ENCODE peak calls at places on chromosomes 11 and 22, in four cellular contexts. One of them, this sample, is unnamed.
A peak's percentile ranks its signal among the peaks of the same experiment; 100 is the strongest.

GRCh38 chr11:116427903-116428637 is 344.7 kb downstream of the BUD13 start:
- DNase-seq in Peyer's patch: no peak
- DNase-seq in Panc1: no peak
- DNase-seq in A673: peak; percentile 15
- DNase-seq in this sample: no peak

GRCh38 chr11:2975594-2975993 is 16.5 kb downstream of the NAP1L4 start:
- DNase-seq in Peyer's patch: no peak
- DNase-seq in Panc1: no peak
- DNase-seq in A673: peak; percentile 42
- DNase-seq in this sample: peak; percentile 52

GRCh38 chr22:20173720-20174119 is 22.9 kb upstream of the CCDC188 start:
- DNase-seq in Peyer's patch: no peak
- DNase-seq in Panc1: no peak
- DNase-seq in A673: no peak
- DNase-seq in this sample: no peak

GRCh38 chr11:131841028-131841427 is 470.6 kb downstream of the NTM start:
- DNase-seq in Peyer's patch: no peak
- DNase-seq in Panc1: no peak
- DNase-seq in A673: no peak
- DNase-seq in this sample: no peak

GRCh38 chr11:2308713-2309112 is 6.9 kb downstream of the TSPAN32 start:
- DNase-seq in Peyer's patch: no peak
- DNase-seq in Panc1: no peak
- DNase-seq in A673: no peak
- DNase-seq in this sample: no peak

GRCh38 chr11:119793335-119793984 is 64.5 kb upstream of the NECTIN1 start:
- DNase-seq in Peyer's patch: no peak
- DNase-seq in Panc1: no peak
- DNase-seq in A673: no peak
- DNase-seq in this sample: no peak

GRCh38 chr11:131488208-131488607 is 117.8 kb downstream of the NTM start:
- DNase-seq in Peyer's patch: no peak
- DNase-seq in Panc1: no peak
- DNase-seq in A673: no peak
- DNase-seq in this sample: no peak

GRCh38 chr11:115257286-115258077 is 246.7 kb downstream of the CADM1 start:
- DNase-seq in Peyer's patch: no peak
- DNase-seq in Panc1: no peak
- DNase-seq in A673: no peak
- DNase-seq in this sample: no peak

GRCh38 chr11:79973701-79974626 is 533.1 kb upstream of the TENM4 start:
- DNase-seq in Peyer's patch: no peak
- DNase-seq in Panc1: no peak
- DNase-seq in A673: peak; percentile 7
- DNase-seq in this sample: no peak

GRCh38 chr11:43358308-43358669 is 431 bp upstream of the TTC17 start:
- DNase-seq in Peyer's patch: no peak
- DNase-seq in Panc1: no peak
- DNase-seq in A673: peak; percentile 32
- DNase-seq in this sample: no peak

GRCh38 chr11:75280770-75281468 is 40.3 kb downstream of the TPBGL start:
- DNase-seq in Peyer's patch: no peak
- DNase-seq in Panc1: no peak
- DNase-seq in A673: no peak
- DNase-seq in this sample: no peak

GRCh38 chr22:45879552-45879949 is 97.4 kb downstream of the WNT7B start:
- DNase-seq in Peyer's patch: no peak
- DNase-seq in Panc1: no peak
- DNase-seq in A673: no peak
- DNase-seq in this sample: no peak

GRCh38 chr22:44890416-44891292 is 119.2 kb downstream of the PHF21B start:
- DNase-seq in Peyer's patch: no peak
- DNase-seq in Panc1: no peak
- DNase-seq in A673: no peak
- DNase-seq in this sample: no peak

GRCh38 chr11:116234989-116235567 is 537.7 kb downstream of the BUD13 start:
- DNase-seq in Peyer's patch: no peak
- DNase-seq in Panc1: no peak
- DNase-seq in A673: no peak
- DNase-seq in this sample: no peak

GRCh38 chr11:117931971-117932370 is 2.8 kb upstream of the TMPRSS13 start:
- DNase-seq in Peyer's patch: no peak
- DNase-seq in Panc1: no peak
- DNase-seq in A673: no peak
- DNase-seq in this sample: no peak

GRCh38 chr11:96012086-96012824 is 88.3 kb upstream of the MTMR2 start:
- DNase-seq in Peyer's patch: peak; percentile 57
- DNase-seq in Panc1: peak; percentile 39
- DNase-seq in A673: peak; percentile 86
- DNase-seq in this sample: peak; percentile 62

GRCh38 chr22:39634530-39635399 is 64.2 kb downstream of the CACNA1I start:
- DNase-seq in Peyer's patch: no peak
- DNase-seq in Panc1: no peak
- DNase-seq in A673: peak; percentile 91
- DNase-seq in this sample: no peak

GRCh38 chr11:111162306-111162705 is 83.2 kb upstream of the POU2AF2 start:
- DNase-seq in Peyer's patch: no peak
- DNase-seq in Panc1: no peak
- DNase-seq in A673: peak; percentile 16
- DNase-seq in this sample: no peak

GRCh38 chr11:116580828-116581227 is 192.0 kb downstream of the BUD13 start:
- DNase-seq in Peyer's patch: no peak
- DNase-seq in Panc1: no peak
- DNase-seq in A673: peak; percentile 18
- DNase-seq in this sample: no peak

GRCh38 chr22:25728064-25728463 is 13.9 kb upstream of the MYO18B start:
- DNase-seq in Peyer's patch: no peak
- DNase-seq in Panc1: no peak
- DNase-seq in A673: no peak
- DNase-seq in this sample: no peak

GRCh38 chr22:48884292-48884691 is 943.4 kb downstream of the BRD1 start:
- DNase-seq in Peyer's patch: no peak
- DNase-seq in Panc1: no peak
- DNase-seq in A673: no peak
- DNase-seq in this sample: no peak

GRCh38 chr22:27029584-27030130 is 372.3 kb downstream of the MIAT start:
- DNase-seq in Peyer's patch: no peak
- DNase-seq in Panc1: no peak
- DNase-seq in A673: no peak
- DNase-seq in this sample: no peak

GRCh38 chr11:96714689-96715088 is 324.9 kb downstream of the JRKL start:
- DNase-seq in Peyer's patch: no peak
- DNase-seq in Panc1: no peak
- DNase-seq in A673: peak; percentile 41
- DNase-seq in this sample: no peak

GRCh38 chr11:93500759-93501158 is 42.4 kb downstream of the SMCO4 start:
- DNase-seq in Peyer's patch: no peak
- DNase-seq in Panc1: no peak
- DNase-seq in A673: no peak
- DNase-seq in this sample: no peak

GRCh38 chr11:115848080-115848479 is 343.9 kb upstream of the CADM1 start:
- DNase-seq in Peyer's patch: no peak
- DNase-seq in Panc1: no peak
- DNase-seq in A673: no peak
- DNase-seq in this sample: no peak

GRCh38 chr11:61353109-61354067 is 8.3 kb downstream of the CYB561A3 start:
- DNase-seq in Peyer's patch: peak; percentile 62
- DNase-seq in Panc1: no peak
- DNase-seq in A673: no peak
- DNase-seq in this sample: no peak

GRCh38 chr11:61350803-61351202 is 10.9 kb downstream of the CYB561A3 start:
- DNase-seq in Peyer's patch: no peak
- DNase-seq in Panc1: no peak
- DNase-seq in A673: no peak
- DNase-seq in this sample: no peak

GRCh38 chr11:61349916-61350315 is 11.8 kb downstream of the CYB561A3 start:
- DNase-seq in Peyer's patch: no peak
- DNase-seq in Panc1: no peak
- DNase-seq in A673: no peak
- DNase-seq in this sample: no peak

GRCh38 chr11:61350336-61350735 is 11.3 kb downstream of the CYB561A3 start:
- DNase-seq in Peyer's patch: no peak
- DNase-seq in Panc1: no peak
- DNase-seq in A673: no peak
- DNase-seq in this sample: no peak

GRCh38 chr11:61352038-61352437 is 9.6 kb downstream of the CYB561A3 start:
- DNase-seq in Peyer's patch: no peak
- DNase-seq in Panc1: no peak
- DNase-seq in A673: no peak
- DNase-seq in this sample: no peak
- H3K36me3 ChIP-seq in Peyer's patch: no peaks in the 10 kb centered on the region
- H3K36me3 ChIP-seq in Panc1: peaks cover 2% of the 10 kb centered on the region
- H3K36me3 ChIP-seq in A673: peaks cover 16% of the 10 kb centered on the region
- H3K36me3 ChIP-seq in this sample: peaks cover 34% of the 10 kb centered on the region

GRCh38 chr11:1012291-1012690 is 24.2 kb downstream of the MUC6 start:
- DNase-seq in Peyer's patch: no peak
- DNase-seq in Panc1: no peak
- DNase-seq in A673: no peak
- DNase-seq in this sample: no peak
- H3K36me3 ChIP-seq in Peyer's patch: no peaks in the 10 kb centered on the region
- H3K36me3 ChIP-seq in Panc1: peaks cover 6% of the 10 kb centered on the region
- H3K36me3 ChIP-seq in A673: peaks cover 13% of the 10 kb centered on the region
- H3K36me3 ChIP-seq in this sample: peaks cover 13% of the 10 kb centered on the region

DNA sequence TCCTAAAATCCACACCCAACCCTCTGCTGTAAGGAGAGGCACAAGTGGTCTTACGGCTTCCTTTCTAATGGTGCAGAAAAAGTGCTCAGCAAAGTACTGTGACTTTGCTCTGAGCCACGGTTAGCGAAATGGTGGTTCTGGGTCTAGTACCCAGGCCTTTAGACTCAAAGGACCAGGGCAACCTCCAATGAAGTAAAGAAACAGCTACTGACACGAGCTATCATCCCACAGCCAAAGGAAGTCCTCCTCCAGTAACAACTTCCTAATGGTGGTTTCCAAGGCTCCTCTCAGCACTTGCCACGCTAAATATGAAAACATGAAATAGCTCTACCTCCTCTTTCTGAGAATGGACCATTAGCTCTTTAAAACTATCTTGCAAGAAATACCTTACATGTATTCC is 122.5 kb downstream of the ETS1 start:
- DNase-seq in Peyer's patch: no peak
- DNase-seq in Panc1: no peak
- DNase-seq in A673: no peak
- DNase-seq in this sample: no peak
- H3K36me3 ChIP-seq in Peyer's patch: no peaks in the 10 kb centered on the region
- H3K36me3 ChIP-seq in Panc1: peaks cover 17% of the 10 kb centered on the region
- H3K36me3 ChIP-seq in A673: no peaks in the 10 kb centered on the region
- H3K36me3 ChIP-seq in this sample: peaks cover 94% of the 10 kb centered on the region

GRCh38 chr11:83172551-83172950 is 15.6 kb downstream of the PCF11 start:
- DNase-seq in Peyer's patch: no peak
- DNase-seq in Panc1: no peak
- DNase-seq in A673: no peak
- DNase-seq in this sample: no peak
- H3K36me3 ChIP-seq in Peyer's patch: no peaks in the 10 kb centered on the region
- H3K36me3 ChIP-seq in Panc1: peaks cover 53% of the 10 kb centered on the region
- H3K36me3 ChIP-seq in A673: peaks cover 97% of the 10 kb centered on the region
- H3K36me3 ChIP-seq in this sample: peaks cover 33% of the 10 kb centered on the region

GRCh38 chr11:68181719-68182451 is 31.2 kb downstream of the KMT5B start:
- DNase-seq in Peyer's patch: no peak
- DNase-seq in Panc1: no peak
- DNase-seq in A673: no peak
- DNase-seq in this sample: no peak

GRCh38 chr11:68173926-68174325 is 39.2 kb downstream of the KMT5B start:
- DNase-seq in Peyer's patch: no peak
- DNase-seq in Panc1: no peak
- DNase-seq in A673: no peak
- DNase-seq in this sample: no peak

GRCh38 chr11:68179847-68180246 is 33.2 kb downstream of the KMT5B start:
- DNase-seq in Peyer's patch: no peak
- DNase-seq in Panc1: no peak
- DNase-seq in A673: no peak
- DNase-seq in this sample: no peak

GRCh38 chr11:68177877-68178276 is 35.2 kb downstream of the KMT5B start:
- DNase-seq in Peyer's patch: no peak
- DNase-seq in Panc1: no peak
- DNase-seq in A673: no peak
- DNase-seq in this sample: no peak
- H3K36me3 ChIP-seq in Peyer's patch: no peaks in the 10 kb centered on the region
- H3K36me3 ChIP-seq in Panc1: peaks cover 18% of the 10 kb centered on the region
- H3K36me3 ChIP-seq in A673: peaks cover 47% of the 10 kb centered on the region
- H3K36me3 ChIP-seq in this sample: peaks cover 23% of the 10 kb centered on the region

This sample was measured in CD8-positive, alpha-beta T cell.